ENCODE peak calls at places on chromosomes 6 and 20, in five cellular contexts. I is OCI-LY7, L is cardiac fibroblast, G is keratinocyte, D is GM23338. U is an unnamed sample.

GRCh38 chr6:35706468-35706867 is 17.8 kb upstream of the FKBP5 start:
- DNase-seq in L (peak), D (no peak), G (no peak), I (no peak), U (peak)

GRCh38 chr6:135534773-135535380 is 37.3 kb upstream of the AHI1 start:
- DNase-seq in D (no peak), G (no peak), L (no peak), I (no peak), U (peak)

GRCh38 chr6:134903448-134903847 is 46.5 kb downstream of the ALDH8A1 start:
- DNase-seq in L (peak), I (no peak), G (no peak), D (no peak), U (no peak)

GRCh38 chr6:306641-307061 is 14.4 kb downstream of the DUSP22 start:
- DNase-seq in I (no peak), L (no peak), D (no peak), G (no peak), U (no peak)

GRCh38 chr6:21199246-21199645 is 394.3 kb upstream of the SOX4 start:
- DNase-seq in I (no peak), G (no peak), L (no peak), D (no peak), U (no peak)

GRCh38 chr6:35426074-35426473 is 26.1 kb upstream of the FANCE start:
- DNase-seq in D (no peak), I (peak), L (no peak), G (no peak), U (no peak)

GRCh38 chr20:25480156-25480555 is 72.7 kb downstream of the GINS1 start:
- DNase-seq in G (no peak), I (no peak), D (no peak), L (no peak), U (no peak)

GRCh38 chr6:135325624-135326424 is 144.7 kb downstream of the MYB start:
- DNase-seq in D (no peak), I (no peak), L (peak), G (no peak), U (peak)

GRCh38 chr6:107310362-107310761 is 149.0 kb downstream of the PDSS2 start:
- DNase-seq in G (no peak), D (no peak), L (no peak), I (no peak), U (no peak)

GRCh38 chr20:62804632-62805364 is at the start of gene OGFR:
- DNase-seq in D (peak), G (no peak), L (peak), I (peak), U (peak)

GRCh38 chr6:70957284-70957617 is 391 bp upstream of the B3GAT2 start:
- DNase-seq in D (peak), I (no peak), G (no peak), L (no peak), U (peak)

GRCh38 chr20:47317127-47317895 is 39.2 kb downstream of the ZMYND8 start:
- DNase-seq in G (peak), I (peak), L (peak), D (peak), U (peak)

GRCh38 chr20:56949318-56949717 is 317.1 kb downstream of the BMP7 start:
- DNase-seq in D (peak), L (no peak), I (peak), G (no peak), U (no peak)

GRCh38 chr6:147135211-147135672 is 69.0 kb upstream of the STXBP5 start:
- DNase-seq in I (no peak), D (peak), L (peak), G (peak), U (peak)

GRCh38 chr6:72622094-72622540 is 253 bp downstream of the KCNQ5 start:
- DNase-seq in D (peak), L (peak), G (no peak), I (peak), U (peak)

GRCh38 chr20:22339091-22339881 is 245.1 kb downstream of the FOXA2 start:
- DNase-seq in I (peak), D (peak), L (peak), G (no peak), U (peak)

GRCh38 chr6:53793318-53793975 is 1.4 kb upstream of the LRRC1 start:
- DNase-seq in L (peak), D (peak), I (peak), G (no peak), U (peak)

GRCh38 chr6:86937219-86938079 is at the start of gene HTR1E:
- DNase-seq in I (no peak), D (peak), G (no peak), L (peak), U (peak)

GRCh38 chr6:6751615-6752014 is 163.1 kb downstream of the LY86 start:
- DNase-seq in G (no peak), L (no peak), D (no peak), I (no peak), U (no peak)

GRCh38 chr20:57701651-57702050 is 8.2 kb downstream of the PMEPA1 start:
- DNase-seq in D (no peak), L (no peak), I (no peak), G (no peak), U (no peak)

GRCh38 chr6:113031591-113031990 is 684.5 kb downstream of the RFPL4B start:
- DNase-seq in D (no peak), G (no peak), I (no peak), L (no peak), U (no peak)

GRCh38 chr6:18561006-18561750 is 174.0 kb downstream of the RNF144B start:
- DNase-seq in L (peak), I (no peak), D (no peak), G (no peak), U (no peak)

GRCh38 chr6:135880066-135880972 is 28.8 kb downstream of the PDE7B start:
- DNase-seq in I (peak), G (no peak), L (peak), D (no peak), U (peak)

GRCh38 chr6:16676376-16676775 is 84.9 kb downstream of the ATXN1 start:
- DNase-seq in L (no peak), G (no peak), I (no peak), D (no peak), U (no peak)

GRCh38 chr20:59150821-59151251 is 12.8 kb upstream of the ZNF831 start:
- DNase-seq in D (no peak), I (no peak), L (no peak), G (no peak), U (no peak)

GRCh38 chr20:52598306-52598705 is 373.9 kb upstream of the TSHZ2 start:
- DNase-seq in G (no peak), D (no peak), L (no peak), I (no peak), U (no peak)

DNA sequence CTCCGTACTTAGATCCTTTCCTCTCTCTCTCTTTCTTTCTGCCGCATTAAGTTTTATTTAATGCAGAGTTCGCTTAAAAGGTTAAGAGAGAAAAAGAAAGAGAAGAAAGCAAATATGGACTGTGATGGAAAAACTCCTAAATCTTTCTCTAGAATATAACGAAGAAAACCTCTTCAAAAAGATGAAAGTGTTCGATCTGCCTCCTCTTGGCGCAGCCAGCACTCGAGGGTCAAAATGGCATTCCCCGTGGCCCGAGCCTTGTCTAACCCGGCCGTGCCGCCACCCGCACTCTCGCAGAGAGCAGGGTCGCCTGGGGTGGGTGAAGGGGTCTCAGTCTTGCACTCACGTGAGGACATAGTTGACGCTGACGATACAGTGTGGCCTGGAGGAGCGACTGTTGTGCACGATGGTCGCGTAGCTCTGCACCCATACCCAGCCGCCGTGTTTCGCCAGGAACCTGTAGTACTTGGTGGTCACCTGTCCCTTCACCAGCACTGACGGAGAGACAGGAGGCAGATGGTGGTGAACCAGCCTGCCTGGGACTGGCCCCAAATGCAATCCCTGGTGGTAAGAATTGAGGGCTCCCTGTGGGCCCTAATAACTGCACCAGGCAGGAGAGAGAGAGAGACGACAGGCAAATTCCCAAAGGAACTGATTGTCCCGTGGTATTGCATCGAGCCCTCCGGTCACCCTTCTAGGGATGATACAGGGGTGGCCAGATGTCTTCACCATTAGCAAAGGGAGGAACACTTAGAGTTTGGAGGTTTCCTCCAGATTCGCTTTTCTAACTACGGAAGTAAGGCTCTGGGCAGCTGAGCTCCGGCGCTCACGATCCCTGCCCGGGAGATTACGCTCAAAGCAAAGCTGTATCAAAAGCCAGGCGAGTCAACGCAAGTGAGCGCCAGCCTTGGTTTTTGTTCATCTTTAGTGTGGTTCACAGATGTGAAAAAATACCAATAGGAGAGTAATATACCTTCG is 17.5 kb downstream of the SIM1 start:
- DNase-seq in G (no peak), D (peak), I (no peak), L (peak), U (no peak)
- H3K4me3 ChIP-seq in G (no peak), D (peak), I (no peak), L (no peak), U (no peak)

GRCh38 chr20:50655325-50655880 is 35.9 kb downstream of the RIPOR3 start:
- DNase-seq in L (peak), D (no peak), I (no peak), G (no peak), U (peak)

GRCh38 chr20:50663095-50663821 is 28.1 kb downstream of the RIPOR3 start:
- DNase-seq in I (peak), D (peak), L (no peak), G (peak), U (no peak)

GRCh38 chr20:50654899-50655298 is 36.4 kb downstream of the RIPOR3 start:
- DNase-seq in I (no peak), D (no peak), L (peak), G (no peak), U (no peak)

GRCh38 chr20:50659975-50660670 is 31.2 kb downstream of the RIPOR3 start:
- DNase-seq in G (no peak), D (no peak), L (no peak), I (no peak), U (no peak)

GRCh38 chr20:50658804-50659380 is 32.5 kb downstream of the RIPOR3 start:
- DNase-seq in D (no peak), I (no peak), L (peak), G (no peak), U (no peak)
- TF ChIP-seq CTCF in D (no peak), I (no peak), L (no peak), G (no peak), U (no peak)

GRCh38 chr20:38812915-38813573 is 7.5 kb downstream of the PPP1R16B start:
- DNase-seq in I (peak), L (no peak), D (no peak), G (no peak), U (no peak)

DNA sequence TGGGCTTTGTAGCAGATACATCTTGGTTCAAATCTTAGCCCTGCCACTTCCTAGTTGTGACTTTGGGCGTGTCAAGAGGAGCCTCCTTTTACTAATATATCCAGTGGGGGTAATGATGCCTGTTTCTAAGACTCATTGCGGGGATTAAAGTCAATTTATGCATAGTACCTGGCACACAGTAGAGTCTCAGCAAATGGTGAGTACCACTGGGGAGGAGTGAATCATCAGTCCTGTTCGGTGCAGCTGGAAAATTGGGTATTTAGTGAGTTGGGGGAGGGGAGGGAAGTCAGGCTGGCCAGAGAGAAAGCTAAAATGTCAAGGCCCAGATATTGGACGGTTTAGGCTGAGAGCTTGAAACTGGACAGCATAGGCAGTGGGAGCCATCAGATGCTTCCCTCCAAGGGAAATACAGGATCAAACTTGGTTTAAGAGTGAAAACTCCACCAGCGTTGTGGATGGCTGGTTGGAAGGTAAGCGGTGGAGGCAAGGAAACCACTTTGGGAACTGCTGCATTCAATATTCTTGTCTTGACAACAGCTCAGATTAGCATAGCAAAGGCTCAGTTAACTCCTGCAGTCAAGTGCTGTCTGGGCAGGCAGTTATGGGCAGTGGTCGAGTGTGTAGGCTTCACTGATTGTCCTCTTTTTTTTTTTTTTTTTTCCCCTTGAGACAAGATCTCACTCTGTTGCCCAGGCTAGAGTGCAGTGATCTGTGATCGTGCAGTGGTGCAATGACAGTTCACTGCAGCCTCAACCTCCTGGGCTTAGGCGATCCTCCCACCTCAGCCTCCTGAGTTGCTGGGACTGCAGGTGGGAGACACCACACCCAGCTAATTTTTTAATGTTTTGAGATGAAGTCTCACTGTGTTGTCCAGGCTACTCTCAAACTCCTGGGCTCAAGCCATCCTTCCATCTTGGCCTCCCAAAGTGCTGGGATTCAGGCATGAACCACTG is 12.9 kb downstream of the PPP1R16B start:
- DNase-seq in L (no peak), D (peak), G (no peak), I (no peak), U (no peak)
- H3K4me3 ChIP-seq in L (no peak), D (peak), G (no peak), I (no peak), U (no peak)

GRCh38 chr6:27472617-27473400 is at the start of gene ZNF184:
- DNase-seq in L (peak), D (peak), G (peak), I (peak), U (peak)
- TF ChIP-seq CTCF in L (no peak), D (peak), G (no peak), I (peak), U (peak)

DNA sequence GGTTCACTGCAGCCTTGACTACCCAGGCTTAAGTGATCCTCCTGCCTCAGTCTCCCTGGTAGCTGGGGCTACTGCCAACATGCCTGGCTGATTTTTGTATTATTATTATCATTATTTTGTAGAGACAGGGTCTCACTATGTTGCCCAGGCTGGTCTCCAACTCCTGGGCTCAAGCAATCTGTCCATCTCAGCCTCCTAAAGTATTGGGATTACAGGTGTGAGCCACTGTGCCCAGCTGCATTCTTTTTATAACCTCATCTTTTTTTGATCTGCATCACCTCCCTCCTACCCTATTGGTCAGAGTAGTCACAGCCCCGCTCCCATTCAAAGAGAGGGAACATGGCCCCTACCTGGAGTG is 23.6 kb upstream of the IER3 start:
- DNase-seq in G (no peak), L (no peak), D (no peak), I (no peak), U (no peak)
- H3K4me3 ChIP-seq in G (no peak), L (no peak), D (no peak), I (no peak), U (no peak)

DNA sequence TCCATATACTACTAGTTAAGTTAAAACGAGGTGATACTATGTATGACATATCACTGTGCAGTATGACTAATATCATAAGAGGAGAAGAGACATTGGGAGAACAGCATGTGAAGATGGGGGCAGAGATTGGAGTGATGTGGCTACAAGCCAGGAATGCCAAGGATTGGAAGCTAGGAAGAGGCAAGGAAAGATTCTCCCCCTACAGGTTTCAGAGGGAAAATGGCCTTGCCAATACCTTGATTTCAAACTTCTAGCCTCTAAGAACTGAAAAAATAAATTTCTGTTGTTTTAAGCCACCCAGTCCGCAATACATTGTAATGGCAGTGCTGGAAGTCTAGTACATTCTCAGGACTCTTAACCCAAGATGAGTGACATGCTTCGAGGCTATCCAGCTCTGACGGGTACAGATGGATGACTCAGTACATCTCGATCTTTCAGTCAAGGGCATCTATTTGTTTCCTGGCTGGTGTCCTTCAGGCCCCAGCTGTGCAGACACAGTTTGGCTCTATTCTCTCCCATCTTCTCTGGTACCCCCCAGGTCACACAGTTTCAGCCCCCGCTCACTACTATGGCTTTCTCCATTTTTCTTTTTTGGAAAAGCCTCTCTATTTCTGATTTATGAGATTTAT is 55.5 kb upstream of the THEMIS start:
- DNase-seq in I (no peak), G (no peak), L (no peak), D (peak), U (no peak)
- TF ChIP-seq CTCF in I (no peak), G (no peak), L (peak), D (peak), U (peak)

GRCh38 chr6:159043236-159043635 is 1.6 kb downstream of the TAGAP start:
- DNase-seq in D (no peak), G (no peak), L (no peak), I (peak), U (peak)

GRCh38 chr6:159044899-159045727 is at the start of gene TAGAP:
- DNase-seq in D (no peak), L (no peak), G (no peak), I (peak), U (peak)

GRCh38 chr6:159042824-159043181 is 2.0 kb downstream of the TAGAP start:
- DNase-seq in I (no peak), D (no peak), L (no peak), G (no peak), U (no peak)

GRCh38 chr6:159042003-159042823 is 2.6 kb downstream of the TAGAP start:
- DNase-seq in G (peak), D (peak), I (peak), L (peak), U (peak)

DNA sequence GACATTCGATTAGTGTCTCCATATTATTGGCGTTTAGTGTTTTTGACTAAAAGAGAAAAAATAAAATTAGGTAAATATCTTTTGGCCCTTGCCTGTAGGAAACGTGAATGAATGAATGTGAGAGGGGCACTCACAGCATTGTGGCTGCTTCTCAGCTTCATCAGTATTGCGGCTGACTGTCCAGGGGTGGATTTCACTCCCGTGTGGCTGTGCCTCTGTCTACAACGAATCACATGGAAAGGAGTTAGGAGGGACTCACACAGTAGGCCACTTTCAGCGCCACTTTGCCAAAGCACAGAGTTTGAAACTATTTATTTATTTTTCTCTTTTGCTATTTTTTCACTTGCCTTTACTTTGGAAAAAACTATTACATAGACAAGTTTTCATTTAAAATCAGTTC is 805 bp downstream of the TAGAP start:
- DNase-seq in L (no peak), I (peak), G (no peak), D (no peak), U (no peak)
- H3K4me3 ChIP-seq in L (no peak), I (peak), G (no peak), D (no peak), U (no peak)

DNA sequence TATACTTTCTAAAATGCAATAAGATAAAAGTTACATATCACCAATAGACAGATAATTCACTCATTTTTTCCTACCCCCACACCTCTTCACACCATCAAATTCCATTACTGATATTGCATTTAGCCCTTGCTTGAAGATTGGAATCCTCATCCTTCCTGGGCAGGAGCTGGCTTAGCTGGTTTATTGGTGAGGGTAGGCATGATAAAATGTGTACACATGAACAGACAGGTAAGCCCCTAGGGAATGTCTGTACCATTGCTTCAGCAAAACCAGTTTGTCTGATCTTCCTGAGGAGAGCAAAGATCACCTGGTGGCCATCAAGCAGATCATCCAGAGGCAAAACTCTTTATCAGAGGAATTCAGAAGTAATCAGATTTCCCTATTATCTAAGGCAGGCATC is 6.8 kb upstream of the FABP7 start:
- DNase-seq in D (no peak), L (no peak), I (no peak), G (peak), U (no peak)
- TF ChIP-seq CTCF in D (no peak), L (no peak), I (no peak), G (no peak), U (no peak)